ENCODE peak calls at places on chromosomes 2 and 18, in four cellular contexts. G, Q, C and O are unnamed samples. For H3K4me1, the result is how much of the 10 kb centered on the place peaks cover.

GRCh38 chr2:177538323-177538722 is 145.8 kb downstream of the AGPS start:
- DNase-seq in G (peak), Q (no peak), C (no peak), O (no peak)

GRCh38 chr18:40673150-40673549 is 1281.9 kb upstream of the PIK3C3 start:
- DNase-seq in G (no peak), Q (no peak), C (no peak), O (no peak)

GRCh38 chr18:58992301-58993231 is 127.9 kb downstream of the ZNF532 start:
- DNase-seq in G (no peak), Q (no peak), C (no peak), O (no peak)

GRCh38 chr2:111219285-111219684 is 98.6 kb downstream of the BCL2L11 start:
- DNase-seq in G (peak), Q (no peak), C (no peak), O (no peak)

GRCh38 chr2:45257820-45258219 is 248.6 kb upstream of the SIX2 start:
- DNase-seq in G (peak), Q (no peak), C (no peak), O (no peak)

GRCh38 chr2:101734511-101735165 is 37.1 kb downstream of the MAP4K4 start:
- DNase-seq in G (peak), Q (no peak), C (no peak), O (no peak)

GRCh38 chr2:240584486-240585031 is 2.0 kb upstream of the CAPN10 start:
- DNase-seq in G (peak), Q (no peak), C (peak), O (no peak)

GRCh38 chr18:54119524-54120019 is 104.9 kb downstream of the MBD2 start:
- DNase-seq in G (peak), Q (no peak), C (no peak), O (peak)

GRCh38 chr2:68730828-68731227 is 3.8 kb upstream of the ARHGAP25 start:
- DNase-seq in G (no peak), Q (no peak), C (no peak), O (no peak)

GRCh38 chr2:199932312-199932855 is 21.3 kb downstream of the C2orf69 start:
- DNase-seq in G (no peak), Q (no peak), C (no peak), O (no peak)

GRCh38 chr2:73112913-73113633 is at the start of gene RAB11FIP5:
- DNase-seq in G (peak), Q (peak), C (peak), O (peak)

GRCh38 chr2:223538920-223539440 is 63.2 kb downstream of the SCG2 start:
- DNase-seq in G (peak), Q (no peak), C (no peak), O (no peak)

GRCh38 chr2:218375212-218375611 is 6.9 kb upstream of the SLC11A1 start:
- DNase-seq in G (no peak), Q (no peak), C (no peak), O (no peak)

GRCh38 chr2:67065046-67065445 is 332.1 kb upstream of the ETAA1 start:
- DNase-seq in G (no peak), Q (no peak), C (no peak), O (no peak)
- H3K27ac ChIP-seq in G (no peak), Q (no peak), C (no peak), O (no peak)

GRCh38 chr2:118845843-118846666 is 1.4 kb downstream of the EN1 start:
- DNase-seq in G (peak), Q (no peak), C (no peak), O (no peak)
- H3K4me1 ChIP-seq in G (under half), Q (half or more), C (under half), O (under half)

GRCh38 chr2:64402876-64403275 is 51.1 kb upstream of the LGALSL start:
- DNase-seq in G (no peak), Q (no peak), C (no peak), O (no peak)
- H3K27ac ChIP-seq in G (no peak), Q (peak), C (no peak), O (peak)

DNA sequence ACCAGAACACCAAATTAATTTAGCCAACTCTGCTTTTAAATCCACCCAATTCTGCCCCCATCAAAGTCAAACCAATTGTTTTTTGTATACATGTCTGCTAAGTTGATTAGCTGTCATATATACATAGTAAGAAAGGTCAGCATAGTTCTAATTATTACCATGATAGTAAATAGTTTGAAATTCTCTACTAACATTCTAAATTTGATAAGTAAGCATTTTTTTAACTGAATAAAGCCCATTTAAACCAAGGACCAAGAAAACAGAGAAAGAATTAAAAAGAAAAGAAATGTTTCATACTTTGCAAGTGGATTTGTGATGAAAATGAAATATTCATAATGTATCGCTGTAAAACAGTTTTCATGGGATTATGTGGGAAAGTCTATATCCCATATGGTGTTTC is 55.5 kb downstream of the RND3 start:
- DNase-seq in G (no peak), Q (no peak), C (no peak), O (no peak)
- H3K4me1 ChIP-seq in G (under half), Q (under half), C (under half), O (under half)

GRCh38 chr2:157432475-157433106 is 11.3 kb downstream of the CYTIP start:
- DNase-seq in G (no peak), Q (no peak), C (no peak), O (no peak)
- H3K27ac ChIP-seq in G (no peak), Q (peak), C (no peak), O (no peak)